ENCODE peak calls at places on chromosomes 6 and 20, in ten cellular contexts. B is HT-29, W is HEK293T, K is NCI-H1105, J is AG04449, S is H54, E is BJ, I is GM03348, T is foreskin fibroblast, F is activated gamma-delta T cell treated with Interleukin-2 at 50 U/mL for 16 hours. U is an unnamed sample.

GRCh38 chr6:154476494-154476893 is 34.0 kb downstream of the CNKSR3 start:
- DNase-seq in F (no peak), K (no peak), S (no peak), J (no peak), T (no peak), E (no peak), B (no peak), W (no peak), I (no peak), U (no peak)

GRCh38 chr6:125245109-125245508 is 56.7 kb downstream of the HDDC2 start:
- DNase-seq in E (no peak), K (no peak), T (no peak), B (no peak), F (no peak), W (no peak), J (no peak), I (no peak), S (no peak), U (no peak)

GRCh38 chr6:142218441-142218840 is 71.4 kb downstream of the VTA1 start:
- DNase-seq in T (no peak), K (no peak), E (no peak), I (no peak), F (no peak), W (no peak), J (no peak), S (no peak), B (no peak), U (no peak)

GRCh38 chr20:21504323-21504722 is 9.5 kb downstream of the NKX2-2 start:
- DNase-seq in K (no peak), I (no peak), E (no peak), W (no peak), J (no peak), B (no peak), F (no peak), S (no peak), T (no peak), U (no peak)

GRCh38 chr20:61356171-61356570 is 104.1 kb downstream of the CDH4 start:
- DNase-seq in S (no peak), J (no peak), T (no peak), I (no peak), F (no peak), K (no peak), B (no peak), E (no peak), W (no peak), U (no peak)

GRCh38 chr20:64129146-64129782 is 21.9 kb upstream of the NPBWR2 start:
- DNase-seq in T (no peak), S (no peak), F (no peak), W (no peak), E (no peak), K (no peak), I (no peak), J (no peak), B (no peak), U (no peak)

GRCh38 chr6:139338845-139339244 is 35.6 kb downstream of the CITED2 start:
- DNase-seq in K (no peak), E (peak; percentile 42), F (no peak), W (no peak), J (peak; percentile 45), B (no peak), S (no peak), I (peak; percentile 48), T (peak; percentile 82), U (no peak)

GRCh38 chr20:23061713-23062561 is 12.5 kb upstream of the THBD start:
- DNase-seq in E (peak; percentile 7), B (peak; percentile 28), F (no peak), T (peak; percentile 75), K (peak; percentile 30), J (peak; percentile 12), W (peak; percentile 25), I (peak; percentile 82), S (peak; percentile 50), U (no peak)

GRCh38 chr6:106141441-106142237 is 55.5 kb downstream of the PRDM1 start:
- DNase-seq in E (no peak), S (no peak), J (no peak), I (no peak), W (no peak), B (no peak), F (peak; percentile 40), K (no peak), T (no peak), U (peak; percentile 56)

GRCh38 chr6:157229733-157230132 is 93.6 kb downstream of the TMEM242 start:
- DNase-seq in I (no peak), B (no peak), S (no peak), F (no peak), E (no peak), K (peak; percentile 99), J (no peak), W (no peak), T (no peak), U (no peak)

GRCh38 chr6:14001329-14002012 is 76.7 kb downstream of the RNF182 start:
- DNase-seq in I (peak; percentile 89), E (peak; percentile 88), K (no peak), S (peak; percentile 94), J (peak; percentile 97), B (no peak), F (no peak), W (no peak), T (peak; percentile 95), U (no peak)

GRCh38 chr6:31915351-31915750 is 12.2 kb upstream of the C2 start:
- DNase-seq in B (no peak), S (no peak), E (no peak), K (no peak), F (no peak), W (no peak), I (no peak), T (no peak), J (no peak), U (no peak)

GRCh38 chr6:134267917-134268361 is 50.0 kb downstream of the SGK1 start:
- DNase-seq in J (no peak), S (no peak), T (no peak), K (peak; percentile 45), W (peak; percentile 35), E (no peak), I (no peak), B (no peak), F (no peak), U (no peak)

GRCh38 chr6:27145731-27146455 is 101.6 kb upstream of the PRSS16 start:
- DNase-seq in I (peak; percentile 70), F (peak; percentile 66), B (peak; percentile 86), K (peak; percentile 92), T (peak; percentile 92), S (no peak), J (peak; percentile 49), E (no peak), W (peak; percentile 40), U (peak; percentile 81)